ENCODE peak calls at places on chromosome 1, in four cellular contexts. M is IMR-90, E is lower leg skin, A is fibroblast of lung. X is an unnamed sample.

GRCh38 chr1:28703629-28704028 is 33.1 kb upstream of the YTHDF2 start:
- DNase-seq in A (no peak), M (no peak), E (no peak), X (no peak)

GRCh38 chr1:239718997-239719628 is 332.7 kb downstream of the CHRM3 start:
- DNase-seq in A (no peak), M (no peak), E (no peak), X (no peak)

GRCh38 chr1:21572141-21572540 is 62.9 kb downstream of the ALPL start:
- DNase-seq in A (no peak), M (no peak), E (no peak), X (no peak)

GRCh38 chr1:30324251-30325084 is 398.9 kb downstream of the MATN1 start:
- DNase-seq in E (no peak), M (no peak), A (no peak), X (no peak)

GRCh38 chr1:87106867-87107266 is 192.4 kb downstream of the HS2ST1 start:
- DNase-seq in M (no peak), E (no peak), A (no peak), X (no peak)

GRCh38 chr1:179447489-179447888 is 81.7 kb downstream of the AXDND1 start:
- DNase-seq in A (no peak), E (no peak), M (peak), X (no peak)

GRCh38 chr1:153633161-153633746 is 612 bp upstream of the CHTOP start:
- DNase-seq in M (no peak), A (no peak), E (no peak), X (no peak)

GRCh38 chr1:180975551-180975950 is 47.1 kb downstream of the STX6 start:
- DNase-seq in E (no peak), A (no peak), M (no peak), X (no peak)

GRCh38 chr1:50833216-50833615 is 126.9 kb downstream of the FAF1 start:
- DNase-seq in M (no peak), E (no peak), A (no peak), X (no peak)

GRCh38 chr1:50108497-50109073 is at the start of gene ELAVL4:
- DNase-seq in M (no peak), E (no peak), A (no peak), X (no peak)

GRCh38 chr1:204826970-204827369 is 43.7 kb upstream of the NFASC start:
- DNase-seq in A (peak), M (no peak), E (no peak), X (no peak)
- TF ChIP-seq CTCF in A (peak), M (no peak), E (no peak), X (no peak)

GRCh38 chr1:24484208-24484607 is 18.4 kb upstream of the RCAN3 start:
- DNase-seq in A (no peak), M (no peak), E (no peak), X (no peak)
- TF ChIP-seq CTCF in A (no peak), M (no peak), E (no peak), X (no peak)

GRCh38 chr1:23084880-23085279 is 65.6 kb downstream of the KDM1A start:
- DNase-seq in A (no peak), M (no peak), E (no peak), X (no peak)

GRCh38 chr1:23083714-23084480 is 64.6 kb downstream of the KDM1A start:
- DNase-seq in M (no peak), E (peak), A (no peak), X (no peak)

GRCh38 chr1:23080885-23081284 is 61.6 kb downstream of the KDM1A start:
- DNase-seq in E (no peak), M (no peak), A (no peak), X (no peak)

GRCh38 chr1:23079025-23079424 is 59.8 kb downstream of the KDM1A start:
- DNase-seq in A (no peak), M (no peak), E (no peak), X (no peak)

DNA sequence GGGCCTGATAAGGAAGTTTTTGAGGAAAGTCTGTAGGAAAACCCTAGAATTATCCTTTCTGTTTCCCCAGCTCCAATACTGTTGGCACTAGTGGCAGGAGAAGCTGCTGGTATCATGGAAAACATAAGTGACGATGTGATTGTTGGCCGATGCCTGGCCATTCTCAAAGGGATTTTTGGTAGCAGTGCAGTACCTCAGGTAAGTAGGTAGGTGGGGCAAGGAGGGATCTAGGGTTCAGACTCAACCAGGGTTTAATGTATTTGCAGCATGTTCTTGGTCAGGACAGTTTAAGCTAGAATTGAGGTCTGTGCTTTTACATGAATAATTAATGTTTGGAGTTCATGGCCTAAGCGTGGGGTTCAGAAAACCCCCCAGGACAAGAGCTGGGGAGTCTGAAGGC is 62.1 kb downstream of the KDM1A start:
- DNase-seq in E (no peak), A (no peak), M (no peak), X (no peak)
- TF ChIP-seq CTCF in E (no peak), A (peak), M (no peak), X (no peak)

GRCh38 chr1:209797978-209798639 is 7.8 kb downstream of the IRF6 start:
- DNase-seq in A (peak), M (no peak), E (no peak), X (no peak)
- TF ChIP-seq CTCF in A (no peak), M (no peak), E (no peak), X (no peak)

GRCh38 chr1:19465650-19466049 is 19.7 kb downstream of the CAPZB start:
- DNase-seq in E (no peak), A (no peak), M (no peak), X (no peak)

GRCh38 chr1:19466112-19466561 is 19.2 kb downstream of the CAPZB start:
- DNase-seq in E (no peak), M (no peak), A (no peak), X (no peak)

GRCh38 chr1:19463204-19463803 is 22.0 kb downstream of the CAPZB start:
- DNase-seq in A (no peak), E (no peak), M (no peak), X (no peak)

GRCh38 chr1:19462781-19463180 is 22.6 kb downstream of the CAPZB start:
- DNase-seq in M (no peak), E (no peak), A (no peak), X (no peak)

DNA sequence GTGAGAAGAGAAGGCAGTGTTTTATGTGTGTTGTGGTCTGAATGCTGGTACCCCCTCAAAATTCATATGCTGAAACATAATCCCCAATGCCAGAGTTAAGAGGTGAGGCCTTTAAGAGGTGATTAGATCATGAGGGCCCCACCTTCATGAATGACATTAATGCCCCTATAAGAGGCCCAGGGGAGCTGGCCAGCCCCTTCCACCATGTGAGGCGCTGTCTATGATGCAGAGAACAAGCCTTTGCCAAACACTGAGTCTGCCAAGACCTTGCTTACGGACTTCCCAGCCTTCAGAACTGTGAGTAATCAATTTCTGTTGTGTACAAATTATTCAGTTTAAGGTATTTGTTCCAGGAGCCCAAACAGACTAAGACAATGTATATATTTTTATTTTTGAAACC is 20.2 kb downstream of the CAPZB start:
- DNase-seq in M (peak), A (peak), E (no peak), X (no peak)
- TF ChIP-seq CTCF in M (no peak), A (no peak), E (no peak), X (no peak)

DNA sequence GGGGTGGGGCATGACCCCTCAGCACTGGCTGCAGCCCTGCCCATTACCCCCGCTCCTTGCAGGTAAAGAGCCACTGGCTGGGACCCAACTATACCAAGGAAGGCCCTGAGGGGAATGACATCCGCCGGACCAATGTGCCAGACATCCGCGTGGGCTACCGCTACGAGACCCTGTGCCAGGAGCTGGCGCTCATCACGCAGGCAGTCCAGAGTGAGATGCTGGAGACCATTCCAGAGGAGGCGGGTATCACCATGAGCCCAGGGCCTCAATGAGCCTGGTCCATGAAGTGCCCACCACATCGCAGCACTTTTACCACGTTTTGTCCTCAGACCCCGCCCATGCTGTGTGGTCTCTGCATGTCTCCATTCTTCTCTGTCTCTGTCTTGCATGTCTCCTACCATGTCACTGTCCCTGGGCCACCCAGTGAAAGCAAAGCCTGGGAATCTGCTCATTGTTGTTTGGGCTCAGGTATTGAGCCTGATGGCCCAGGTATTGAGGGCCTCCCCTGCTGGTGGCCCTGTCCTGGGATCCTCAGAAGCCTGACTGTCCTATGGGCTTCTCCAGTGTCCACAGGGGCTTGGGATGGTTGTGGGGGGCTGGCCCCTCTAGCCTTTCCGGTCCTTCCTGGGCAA is 11.4 kb downstream of the AMPD2 start:
- DNase-seq in M (no peak), E (peak), A (no peak), X (peak)
- TF ChIP-seq CTCF in M (no peak), E (no peak), A (no peak), X (no peak)

GRCh38 chr1:27400035-27400962 is 7.9 kb downstream of the GPR3 start:
- DNase-seq in M (no peak), A (no peak), E (no peak), X (no peak)

GRCh38 chr1:27400963-27401341 is 8.5 kb downstream of the GPR3 start:
- DNase-seq in E (no peak), M (no peak), A (no peak), X (no peak)

GRCh38 chr1:27403931-27404330 is 11.5 kb downstream of the GPR3 start:
- DNase-seq in A (no peak), M (no peak), E (no peak), X (no peak)

GRCh38 chr1:27403065-27403726 is 10.8 kb downstream of the GPR3 start:
- DNase-seq in A (peak), E (peak), M (peak), X (peak)

GRCh38 chr1:27402349-27402754 is 9.9 kb downstream of the GPR3 start:
- DNase-seq in M (peak), E (peak), A (peak), X (peak)
- TF ChIP-seq CTCF in M (peak), E (no peak), A (peak), X (peak)

DNA sequence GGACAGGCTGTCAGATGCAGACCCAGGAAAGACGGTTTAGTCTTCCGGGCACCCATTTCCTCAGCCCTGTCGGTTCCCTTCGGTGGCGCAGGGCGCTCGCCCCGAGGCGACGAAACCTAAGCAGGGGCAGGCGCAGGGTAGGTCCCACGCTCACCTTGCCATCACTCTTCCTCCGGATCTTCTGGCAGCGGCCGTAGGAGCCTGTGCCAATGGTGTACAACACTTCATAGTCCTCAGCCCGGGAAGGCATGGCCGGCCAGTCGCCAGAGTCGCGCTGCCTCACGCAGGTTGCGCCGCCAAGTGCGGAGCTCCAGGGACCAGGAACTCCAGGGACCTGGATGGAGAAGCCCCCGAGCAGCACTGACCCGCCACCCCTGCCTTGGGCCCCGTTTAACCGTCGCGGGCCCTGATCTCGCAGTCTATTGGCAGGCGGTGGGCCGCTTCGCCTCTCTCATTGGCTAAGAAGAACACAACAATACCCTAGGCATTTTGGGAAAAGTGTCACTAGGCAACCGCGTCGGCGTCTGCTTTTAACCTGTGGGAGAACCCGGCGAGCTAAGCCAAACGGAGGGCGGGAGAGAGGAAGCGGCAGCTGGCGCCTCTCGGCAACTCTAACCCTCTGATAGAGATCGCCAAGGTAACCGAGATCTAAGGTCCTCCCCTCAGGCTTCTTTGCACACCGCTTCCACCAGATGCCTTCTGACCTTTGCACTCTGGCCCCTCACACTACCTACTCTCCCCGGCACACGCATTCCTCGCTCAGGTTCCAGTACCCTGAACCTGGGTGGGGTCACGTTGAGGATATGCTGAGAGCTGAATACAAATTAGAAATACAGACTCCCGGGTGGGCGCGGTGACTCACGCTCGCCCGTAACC is at the start of gene NEK2:
- DNase-seq in E (peak), A (peak), M (peak), X (peak)
- TF ChIP-seq CTCF in E (no peak), A (no peak), M (no peak), X (no peak)

DNA sequence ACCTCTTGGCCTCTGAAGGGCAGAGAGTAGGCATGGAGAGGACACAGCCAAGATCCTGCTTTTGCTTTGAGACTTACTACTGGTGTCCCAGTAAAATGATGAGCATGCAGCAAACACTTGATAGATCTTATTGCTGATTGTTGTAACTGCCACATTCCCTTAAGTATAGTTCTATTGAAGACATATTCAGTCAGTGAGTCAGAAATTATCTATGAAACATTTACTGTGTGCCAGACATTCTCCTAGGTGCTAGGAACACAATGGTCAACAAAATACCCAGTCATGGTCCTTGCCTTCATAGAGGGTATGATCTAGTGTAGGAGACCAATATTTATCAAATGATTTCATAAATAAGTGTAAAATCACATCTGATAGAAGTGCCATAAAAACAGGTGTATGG is 13.6 kb downstream of the STYXL2 start:
- DNase-seq in A (peak), M (no peak), E (no peak), X (no peak)
- TF ChIP-seq CTCF in A (no peak), M (no peak), E (no peak), X (no peak)

DNA sequence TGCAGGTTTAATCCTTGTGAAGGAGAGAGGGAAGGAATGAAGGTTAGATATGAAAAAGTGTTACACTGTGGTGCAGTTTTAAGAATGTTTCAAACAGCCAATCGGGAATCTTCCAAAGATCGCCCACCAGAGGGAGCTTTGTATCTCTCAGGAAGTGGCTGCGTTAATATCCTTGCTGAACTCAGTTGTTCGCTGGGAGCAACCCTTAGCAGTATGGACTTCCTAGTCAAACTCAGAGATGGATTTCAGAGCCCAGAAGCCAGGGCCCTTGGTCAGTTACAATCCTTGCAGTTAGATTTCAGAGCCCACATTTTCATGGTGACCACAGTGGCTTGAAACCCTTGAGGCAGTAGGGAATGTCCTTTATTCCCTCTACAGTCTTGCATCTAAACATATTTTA is 136.2 kb downstream of the NTNG1 start:
- DNase-seq in M (peak), E (peak), A (peak), X (peak)
- TF ChIP-seq CTCF in M (peak), E (no peak), A (peak), X (peak)